ENCODE peak calls at places on chromosomes 1 and 21, in five cellular contexts. One of them, this sample, is unnamed.

GRCh38 chr21:42636535-42636914 is 16.9 kb upstream of the PDE9A start:
- DNase-seq in Peyer's patch: no peak
- DNase-seq in bronchial epithelial cell: peak; percentile 93
- DNase-seq in retinal pigment epithelial cell: no peak
- DNase-seq in cardiac muscle cell: peak; percentile 84
- DNase-seq in this sample: no peak

GRCh38 chr1:64082459-64082858 is 121.0 kb upstream of the UBE2U start:
- DNase-seq in Peyer's patch: no peak
- DNase-seq in bronchial epithelial cell: peak; percentile 64
- DNase-seq in retinal pigment epithelial cell: peak; percentile 56
- DNase-seq in cardiac muscle cell: peak; percentile 16
- DNase-seq in this sample: no peak

GRCh38 chr21:32425628-32426027 is 13.1 kb downstream of the EVA1C start:
- DNase-seq in Peyer's patch: no peak
- DNase-seq in bronchial epithelial cell: peak; percentile 36
- DNase-seq in retinal pigment epithelial cell: no peak
- DNase-seq in cardiac muscle cell: no peak
- DNase-seq in this sample: no peak

GRCh38 chr21:26433386-26433785 is 139.7 kb downstream of the CYYR1 start:
- DNase-seq in Peyer's patch: no peak
- DNase-seq in bronchial epithelial cell: no peak
- DNase-seq in retinal pigment epithelial cell: no peak
- DNase-seq in cardiac muscle cell: no peak
- DNase-seq in this sample: no peak

GRCh38 chr1:202844935-202845334 is 34.2 kb downstream of the PCAT6 start:
- DNase-seq in Peyer's patch: no peak
- DNase-seq in bronchial epithelial cell: peak; percentile 18
- DNase-seq in retinal pigment epithelial cell: no peak
- DNase-seq in cardiac muscle cell: peak; percentile 42
- DNase-seq in this sample: no peak

GRCh38 chr1:21254335-21254951 is 35.8 kb downstream of the ECE1 start:
- DNase-seq in Peyer's patch: no peak
- DNase-seq in bronchial epithelial cell: no peak
- DNase-seq in retinal pigment epithelial cell: peak; percentile 56
- DNase-seq in cardiac muscle cell: peak; percentile 58
- DNase-seq in this sample: no peak

GRCh38 chr1:243598433-243598832 is 251.6 kb downstream of the AKT3 start:
- DNase-seq in Peyer's patch: no peak
- DNase-seq in bronchial epithelial cell: peak; percentile 97
- DNase-seq in retinal pigment epithelial cell: no peak
- DNase-seq in cardiac muscle cell: peak; percentile 72
- DNase-seq in this sample: no peak

GRCh38 chr1:55639526-55639925 is 424.4 kb upstream of the USP24 start:
- DNase-seq in Peyer's patch: no peak
- DNase-seq in bronchial epithelial cell: no peak
- DNase-seq in retinal pigment epithelial cell: no peak
- DNase-seq in cardiac muscle cell: no peak
- DNase-seq in this sample: no peak

GRCh38 chr21:46594276-46594675 is 10.6 kb downstream of the S100B start:
- DNase-seq in Peyer's patch: no peak
- DNase-seq in bronchial epithelial cell: no peak
- DNase-seq in retinal pigment epithelial cell: no peak
- DNase-seq in cardiac muscle cell: no peak
- DNase-seq in this sample: no peak

GRCh38 chr1:158020877-158021630 is 27.6 kb downstream of the KIRREL1 start:
- DNase-seq in Peyer's patch: no peak
- DNase-seq in bronchial epithelial cell: no peak
- DNase-seq in retinal pigment epithelial cell: no peak
- DNase-seq in cardiac muscle cell: peak; percentile 45
- DNase-seq in this sample: no peak

GRCh38 chr1:50369830-50370229 is 53.4 kb downstream of the DMRTA2 start:
- DNase-seq in Peyer's patch: no peak
- DNase-seq in bronchial epithelial cell: peak; percentile 17
- DNase-seq in retinal pigment epithelial cell: no peak
- DNase-seq in cardiac muscle cell: no peak
- DNase-seq in this sample: no peak
- TF ChIP-seq CTCF in Peyer's patch: no peak
- TF ChIP-seq CTCF in bronchial epithelial cell: peak; percentile 60
- TF ChIP-seq CTCF in retinal pigment epithelial cell: peak; percentile 36
- TF ChIP-seq CTCF in cardiac muscle cell: peak; percentile 10
- TF ChIP-seq CTCF in this sample: no peak

DNA sequence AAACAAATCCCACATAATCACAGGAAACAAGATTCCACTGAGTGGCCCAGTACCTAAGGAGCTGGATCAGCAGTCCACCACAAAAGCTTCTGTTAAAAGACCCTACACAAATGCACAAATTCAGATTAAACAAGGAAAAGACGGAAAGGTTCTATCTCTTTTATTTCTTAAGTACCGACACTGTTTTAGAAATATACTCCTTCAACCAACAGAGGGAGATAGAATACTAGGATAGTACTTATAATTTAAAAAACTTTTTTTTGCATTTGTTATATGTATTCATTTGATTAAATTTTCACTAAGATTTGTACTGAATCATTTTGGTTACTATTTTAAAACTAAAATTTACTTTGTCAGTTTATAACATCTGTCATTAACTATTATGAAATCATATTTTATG is 12.5 kb downstream of the CDC7 start:
- DNase-seq in Peyer's patch: no peak
- DNase-seq in bronchial epithelial cell: peak; percentile 7
- DNase-seq in retinal pigment epithelial cell: no peak
- DNase-seq in cardiac muscle cell: peak; percentile 57
- DNase-seq in this sample: no peak
- TF ChIP-seq CTCF in Peyer's patch: peak; percentile 33
- TF ChIP-seq CTCF in bronchial epithelial cell: no peak
- TF ChIP-seq CTCF in retinal pigment epithelial cell: peak; percentile 33
- TF ChIP-seq CTCF in cardiac muscle cell: peak; percentile 34
- TF ChIP-seq CTCF in this sample: peak; percentile 73

GRCh38 chr1:172609528-172609927 is 49.4 kb upstream of the FASLG start:
- DNase-seq in Peyer's patch: no peak
- DNase-seq in bronchial epithelial cell: peak; percentile 53
- DNase-seq in retinal pigment epithelial cell: no peak
- DNase-seq in cardiac muscle cell: peak; percentile 45
- DNase-seq in this sample: no peak
- TF ChIP-seq CTCF in Peyer's patch: peak; percentile 45
- TF ChIP-seq CTCF in bronchial epithelial cell: no peak
- TF ChIP-seq CTCF in retinal pigment epithelial cell: peak; percentile 44
- TF ChIP-seq CTCF in cardiac muscle cell: peak; percentile 41
- TF ChIP-seq CTCF in this sample: peak; percentile 49

GRCh38 chr1:238517710-238518109 is 627.0 kb upstream of the ZP4 start:
- DNase-seq in Peyer's patch: no peak
- DNase-seq in bronchial epithelial cell: no peak
- DNase-seq in retinal pigment epithelial cell: no peak
- DNase-seq in cardiac muscle cell: no peak
- DNase-seq in this sample: no peak
- TF ChIP-seq CTCF in Peyer's patch: no peak
- TF ChIP-seq CTCF in bronchial epithelial cell: no peak
- TF ChIP-seq CTCF in retinal pigment epithelial cell: no peak
- TF ChIP-seq CTCF in cardiac muscle cell: no peak
- TF ChIP-seq CTCF in this sample: no peak

DNA sequence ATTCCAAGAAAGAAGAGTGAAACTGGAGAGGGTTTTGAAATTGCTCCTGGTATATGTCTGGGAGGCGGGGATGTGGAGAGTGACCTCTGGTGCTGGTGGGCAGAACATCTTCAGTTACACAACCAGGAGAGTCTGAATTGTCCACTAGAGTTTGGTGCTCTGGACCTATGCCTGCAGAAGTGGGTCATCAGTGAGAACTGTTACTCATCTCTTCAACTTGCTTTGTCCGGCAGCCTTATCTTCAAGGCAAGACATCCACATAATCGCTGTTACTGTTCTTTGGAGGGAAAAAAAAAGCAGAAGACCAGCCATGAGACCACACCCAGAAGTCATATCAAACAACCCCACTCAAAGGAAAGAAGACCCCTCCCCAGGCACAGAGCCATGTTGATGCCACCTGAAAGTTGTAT is 14.9 kb downstream of the SH2D1B start:
- DNase-seq in Peyer's patch: no peak
- DNase-seq in bronchial epithelial cell: no peak
- DNase-seq in retinal pigment epithelial cell: no peak
- DNase-seq in cardiac muscle cell: peak; percentile 69
- DNase-seq in this sample: no peak
- TF ChIP-seq CTCF in Peyer's patch: no peak
- TF ChIP-seq CTCF in bronchial epithelial cell: no peak
- TF ChIP-seq CTCF in retinal pigment epithelial cell: no peak
- TF ChIP-seq CTCF in cardiac muscle cell: peak; percentile 15
- TF ChIP-seq CTCF in this sample: no peak

DNA sequence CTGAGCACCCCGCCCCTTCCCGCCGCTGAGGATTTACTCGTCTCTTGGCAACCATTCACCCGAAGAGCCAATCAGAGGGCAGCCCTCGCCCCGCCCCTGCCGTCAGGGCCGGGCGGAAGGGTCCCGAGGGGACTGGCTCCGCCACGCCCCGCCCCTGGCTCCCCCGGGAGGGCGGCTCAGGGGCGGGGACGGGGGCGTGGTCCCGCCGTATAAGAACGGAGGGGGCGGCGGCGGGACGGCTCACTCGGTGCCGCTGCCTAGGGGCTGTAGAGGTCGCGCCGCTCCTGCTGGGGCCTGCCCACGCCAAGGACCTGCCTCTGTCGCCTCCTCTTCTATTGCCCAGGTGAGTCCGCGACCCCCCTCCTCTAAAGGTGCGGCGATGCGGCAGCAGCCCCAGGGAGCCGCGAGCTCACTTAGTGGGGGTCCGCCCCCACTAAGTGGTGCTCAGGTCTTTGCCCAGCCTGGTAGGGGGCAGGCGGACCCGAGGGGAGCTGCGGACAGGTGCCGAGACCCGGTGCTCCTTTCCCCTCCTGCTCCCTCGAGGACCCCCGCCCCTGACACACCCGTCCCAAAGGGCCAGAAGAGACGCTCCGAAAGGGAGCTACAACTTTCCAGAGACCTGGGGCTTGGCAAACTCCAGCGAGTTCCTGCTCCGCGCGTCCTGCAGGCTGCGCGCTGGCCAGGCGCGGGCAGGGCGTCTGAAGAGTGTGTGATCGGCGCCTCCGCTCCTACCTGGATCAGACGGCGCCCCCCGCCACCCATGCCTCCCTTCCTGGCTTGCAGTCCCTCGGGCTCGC is at the start of gene TENT5C:
- DNase-seq in Peyer's patch: peak; percentile 99
- DNase-seq in bronchial epithelial cell: peak; percentile 86
- DNase-seq in retinal pigment epithelial cell: peak; percentile 86
- DNase-seq in cardiac muscle cell: peak; percentile 98
- DNase-seq in this sample: peak; percentile 96
- TF ChIP-seq CTCF in Peyer's patch: peak; percentile 5
- TF ChIP-seq CTCF in bronchial epithelial cell: no peak
- TF ChIP-seq CTCF in retinal pigment epithelial cell: no peak
- TF ChIP-seq CTCF in cardiac muscle cell: no peak
- TF ChIP-seq CTCF in this sample: no peak

GRCh38 chr1:92832537-92833160 is 809 bp downstream of the RPL5 start:
- DNase-seq in Peyer's patch: no peak
- DNase-seq in bronchial epithelial cell: no peak
- DNase-seq in retinal pigment epithelial cell: no peak
- DNase-seq in cardiac muscle cell: peak; percentile 36
- DNase-seq in this sample: no peak

GRCh38 chr1:92831762-92832536 is at the start of gene RPL5:
- DNase-seq in Peyer's patch: peak; percentile 99
- DNase-seq in bronchial epithelial cell: peak; percentile 94
- DNase-seq in retinal pigment epithelial cell: peak; percentile 87
- DNase-seq in cardiac muscle cell: peak; percentile 99
- DNase-seq in this sample: peak; percentile 98

GRCh38 chr1:92833840-92834239 is 2.0 kb downstream of the RPL5 start:
- DNase-seq in Peyer's patch: no peak
- DNase-seq in bronchial epithelial cell: no peak
- DNase-seq in retinal pigment epithelial cell: no peak
- DNase-seq in cardiac muscle cell: no peak
- DNase-seq in this sample: no peak

GRCh38 chr1:92834617-92835016 is 2.8 kb downstream of the RPL5 start:
- DNase-seq in Peyer's patch: no peak
- DNase-seq in bronchial epithelial cell: no peak
- DNase-seq in retinal pigment epithelial cell: no peak
- DNase-seq in cardiac muscle cell: no peak
- DNase-seq in this sample: no peak

GRCh38 chr1:92831368-92831761 is 475 bp upstream of the RPL5 start:
- DNase-seq in Peyer's patch: no peak
- DNase-seq in bronchial epithelial cell: no peak
- DNase-seq in retinal pigment epithelial cell: no peak
- DNase-seq in cardiac muscle cell: no peak
- DNase-seq in this sample: no peak
- TF ChIP-seq CTCF in Peyer's patch: no peak
- TF ChIP-seq CTCF in bronchial epithelial cell: no peak
- TF ChIP-seq CTCF in retinal pigment epithelial cell: no peak
- TF ChIP-seq CTCF in cardiac muscle cell: no peak
- TF ChIP-seq CTCF in this sample: no peak

GRCh38 chr1:240801445-240801844 is 189.5 kb upstream of the GREM2 start:
- DNase-seq in Peyer's patch: no peak
- DNase-seq in bronchial epithelial cell: no peak
- DNase-seq in retinal pigment epithelial cell: no peak
- DNase-seq in cardiac muscle cell: peak; percentile 24
- DNase-seq in this sample: no peak

GRCh38 chr1:240800291-240800690 is 188.3 kb upstream of the GREM2 start:
- DNase-seq in Peyer's patch: no peak
- DNase-seq in bronchial epithelial cell: no peak
- DNase-seq in retinal pigment epithelial cell: no peak
- DNase-seq in cardiac muscle cell: peak; percentile 10
- DNase-seq in this sample: no peak

GRCh38 chr1:240792915-240793525 is 181.1 kb upstream of the GREM2 start:
- DNase-seq in Peyer's patch: no peak
- DNase-seq in bronchial epithelial cell: no peak
- DNase-seq in retinal pigment epithelial cell: no peak
- DNase-seq in cardiac muscle cell: no peak
- DNase-seq in this sample: no peak

GRCh38 chr1:240794061-240794843 is 182.3 kb upstream of the GREM2 start:
- DNase-seq in Peyer's patch: no peak
- DNase-seq in bronchial epithelial cell: no peak
- DNase-seq in retinal pigment epithelial cell: no peak
- DNase-seq in cardiac muscle cell: no peak
- DNase-seq in this sample: no peak

GRCh38 chr1:240797050-240797449 is 185.1 kb upstream of the GREM2 start:
- DNase-seq in Peyer's patch: no peak
- DNase-seq in bronchial epithelial cell: peak; percentile 81
- DNase-seq in retinal pigment epithelial cell: no peak
- DNase-seq in cardiac muscle cell: no peak
- DNase-seq in this sample: no peak
- TF ChIP-seq CTCF in Peyer's patch: no peak
- TF ChIP-seq CTCF in bronchial epithelial cell: no peak
- TF ChIP-seq CTCF in retinal pigment epithelial cell: no peak
- TF ChIP-seq CTCF in cardiac muscle cell: no peak
- TF ChIP-seq CTCF in this sample: no peak

DNA sequence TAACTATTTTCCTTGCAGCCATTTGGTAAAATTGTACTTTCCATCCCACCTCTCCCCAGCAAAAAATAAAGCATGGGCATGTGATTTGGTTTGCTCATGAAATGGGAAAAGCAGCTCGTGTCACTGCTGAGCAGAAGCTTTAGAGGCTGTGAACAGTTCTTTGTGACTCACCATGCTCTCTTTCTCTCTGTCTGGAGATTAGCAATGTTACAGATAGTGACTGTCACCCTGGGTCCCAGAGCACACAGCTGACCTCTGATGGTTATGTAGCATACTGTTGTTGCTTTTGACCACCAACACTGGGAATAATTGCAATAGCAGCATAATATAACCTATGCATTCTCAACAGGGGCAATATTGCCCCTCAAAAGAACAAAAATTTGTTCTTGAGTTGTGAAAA is 70.6 kb downstream of the RGS2 start:
- DNase-seq in Peyer's patch: no peak
- DNase-seq in bronchial epithelial cell: peak; percentile 39
- DNase-seq in retinal pigment epithelial cell: peak; percentile 11
- DNase-seq in cardiac muscle cell: peak; percentile 23
- DNase-seq in this sample: no peak
- TF ChIP-seq CTCF in Peyer's patch: no peak
- TF ChIP-seq CTCF in bronchial epithelial cell: no peak
- TF ChIP-seq CTCF in retinal pigment epithelial cell: no peak
- TF ChIP-seq CTCF in cardiac muscle cell: no peak
- TF ChIP-seq CTCF in this sample: no peak